ENCODE peak calls at places on chromosomes 4 and X, in nine cellular contexts. One of them, this sample, is unnamed. For H3K79me2, the result is how much of the 10 kb centered on the place peaks cover.

GRCh38 chr4:139957108-139957464 is 196.9 kb downstream of the MAML3 start:
- DNase-seq in MM.1S: no peak
- DNase-seq in hepatocyte: no peak
- DNase-seq in HCT116: no peak
- DNase-seq in GM23248: no peak
- DNase-seq in OCI-LY7: no peak
- DNase-seq in neural progenitor cell: no peak
- DNase-seq in SK-N-SH: no peak
- DNase-seq in PC-3: no peak
- DNase-seq in this sample: no peak

GRCh38 chr4:137124278-137124932 is 407.9 kb downstream of the PCDH18 start:
- DNase-seq in MM.1S: peak
- DNase-seq in hepatocyte: peak
- DNase-seq in HCT116: peak
- DNase-seq in GM23248: peak
- DNase-seq in OCI-LY7: peak
- DNase-seq in neural progenitor cell: peak
- DNase-seq in SK-N-SH: peak
- DNase-seq in PC-3: peak
- DNase-seq in this sample: peak

GRCh38 chr4:73221734-73222133 is 36.9 kb downstream of the ANKRD17 start:
- DNase-seq in MM.1S: no peak
- DNase-seq in hepatocyte: no peak
- DNase-seq in HCT116: no peak
- DNase-seq in GM23248: peak
- DNase-seq in OCI-LY7: no peak
- DNase-seq in neural progenitor cell: no peak
- DNase-seq in SK-N-SH: no peak
- DNase-seq in PC-3: no peak
- DNase-seq in this sample: peak

GRCh38 chrX:72465882-72466281 is 106.8 kb downstream of the HDAC8 start:
- DNase-seq in MM.1S: no peak
- DNase-seq in hepatocyte: no peak
- DNase-seq in HCT116: no peak
- DNase-seq in GM23248: no peak
- DNase-seq in OCI-LY7: no peak
- DNase-seq in neural progenitor cell: no peak
- DNase-seq in SK-N-SH: no peak
- DNase-seq in PC-3: no peak
- DNase-seq in this sample: no peak

GRCh38 chr4:71338846-71339593 is at the start of gene SLC4A4:
- DNase-seq in MM.1S: no peak
- DNase-seq in hepatocyte: no peak
- DNase-seq in HCT116: no peak
- DNase-seq in GM23248: peak
- DNase-seq in OCI-LY7: no peak
- DNase-seq in neural progenitor cell: no peak
- DNase-seq in SK-N-SH: no peak
- DNase-seq in PC-3: peak
- DNase-seq in this sample: no peak

GRCh38 chrX:97027384-97027922 is 143.7 kb downstream of the RPA4 start:
- DNase-seq in MM.1S: no peak
- DNase-seq in hepatocyte: no peak
- DNase-seq in HCT116: no peak
- DNase-seq in GM23248: no peak
- DNase-seq in OCI-LY7: no peak
- DNase-seq in neural progenitor cell: peak
- DNase-seq in SK-N-SH: no peak
- DNase-seq in PC-3: no peak
- DNase-seq in this sample: peak

GRCh38 chr4:134324179-134324578 is 122.6 kb upstream of the PABPC4L start:
- DNase-seq in MM.1S: no peak
- DNase-seq in hepatocyte: no peak
- DNase-seq in HCT116: no peak
- DNase-seq in GM23248: no peak
- DNase-seq in OCI-LY7: no peak
- DNase-seq in neural progenitor cell: no peak
- DNase-seq in SK-N-SH: no peak
- DNase-seq in PC-3: no peak
- DNase-seq in this sample: no peak

GRCh38 chr4:175435437-175435836 is 376.6 kb downstream of the GPM6A start:
- DNase-seq in MM.1S: no peak
- DNase-seq in hepatocyte: no peak
- DNase-seq in HCT116: no peak
- DNase-seq in GM23248: no peak
- DNase-seq in OCI-LY7: peak
- DNase-seq in neural progenitor cell: peak
- DNase-seq in SK-N-SH: peak
- DNase-seq in PC-3: no peak
- DNase-seq in this sample: no peak

GRCh38 chr4:65089666-65090065 is 580.6 kb downstream of the EPHA5 start:
- DNase-seq in MM.1S: peak
- DNase-seq in hepatocyte: peak
- DNase-seq in HCT116: no peak
- DNase-seq in GM23248: peak
- DNase-seq in OCI-LY7: no peak
- DNase-seq in neural progenitor cell: peak
- DNase-seq in SK-N-SH: no peak
- DNase-seq in PC-3: peak
- DNase-seq in this sample: no peak

GRCh38 chr4:48110452-48110978 is 23.5 kb downstream of the TXK start:
- DNase-seq in MM.1S: no peak
- DNase-seq in hepatocyte: no peak
- DNase-seq in HCT116: no peak
- DNase-seq in GM23248: no peak
- DNase-seq in OCI-LY7: no peak
- DNase-seq in neural progenitor cell: no peak
- DNase-seq in SK-N-SH: no peak
- DNase-seq in PC-3: no peak
- DNase-seq in this sample: no peak

GRCh38 chr4:109215511-109215910 is 86.9 kb downstream of the COL25A1 start:
- DNase-seq in MM.1S: no peak
- DNase-seq in hepatocyte: no peak
- DNase-seq in HCT116: no peak
- DNase-seq in GM23248: no peak
- DNase-seq in OCI-LY7: no peak
- DNase-seq in neural progenitor cell: no peak
- DNase-seq in SK-N-SH: no peak
- DNase-seq in PC-3: no peak
- DNase-seq in this sample: no peak

GRCh38 chrX:132786217-132786616 is 172.2 kb downstream of the HS6ST2 start:
- DNase-seq in MM.1S: no peak
- DNase-seq in hepatocyte: no peak
- DNase-seq in HCT116: no peak
- DNase-seq in GM23248: peak
- DNase-seq in OCI-LY7: no peak
- DNase-seq in neural progenitor cell: no peak
- DNase-seq in SK-N-SH: no peak
- DNase-seq in PC-3: peak
- DNase-seq in this sample: no peak

GRCh38 chrX:110180928-110181310 is 137.0 kb downstream of the AMMECR1 start:
- DNase-seq in MM.1S: no peak
- DNase-seq in hepatocyte: no peak
- DNase-seq in HCT116: peak
- DNase-seq in GM23248: peak
- DNase-seq in OCI-LY7: no peak
- DNase-seq in neural progenitor cell: no peak
- DNase-seq in SK-N-SH: no peak
- DNase-seq in PC-3: peak
- DNase-seq in this sample: no peak

GRCh38 chrX:110181459-110182137 is 136.3 kb downstream of the AMMECR1 start:
- DNase-seq in MM.1S: no peak
- DNase-seq in hepatocyte: no peak
- DNase-seq in HCT116: no peak
- DNase-seq in GM23248: no peak
- DNase-seq in OCI-LY7: no peak
- DNase-seq in neural progenitor cell: no peak
- DNase-seq in SK-N-SH: no peak
- DNase-seq in PC-3: peak
- DNase-seq in this sample: no peak

GRCh38 chrX:110175146-110175545 is 142.7 kb downstream of the AMMECR1 start:
- DNase-seq in MM.1S: no peak
- DNase-seq in hepatocyte: no peak
- DNase-seq in HCT116: no peak
- DNase-seq in GM23248: no peak
- DNase-seq in OCI-LY7: no peak
- DNase-seq in neural progenitor cell: no peak
- DNase-seq in SK-N-SH: no peak
- DNase-seq in PC-3: no peak
- DNase-seq in this sample: no peak

GRCh38 chrX:110180176-110180927 is 137.5 kb downstream of the AMMECR1 start:
- DNase-seq in MM.1S: no peak
- DNase-seq in hepatocyte: peak
- DNase-seq in HCT116: peak
- DNase-seq in GM23248: peak
- DNase-seq in OCI-LY7: no peak
- DNase-seq in neural progenitor cell: no peak
- DNase-seq in SK-N-SH: no peak
- DNase-seq in PC-3: peak
- DNase-seq in this sample: no peak

GRCh38 chrX:110178179-110178865 is 139.6 kb downstream of the AMMECR1 start:
- DNase-seq in MM.1S: no peak
- DNase-seq in hepatocyte: no peak
- DNase-seq in HCT116: no peak
- DNase-seq in GM23248: no peak
- DNase-seq in OCI-LY7: no peak
- DNase-seq in neural progenitor cell: no peak
- DNase-seq in SK-N-SH: no peak
- DNase-seq in PC-3: no peak
- DNase-seq in this sample: no peak
- TF ChIP-seq EZH2phosphoT487 in MM.1S: no peak
- TF ChIP-seq EZH2phosphoT487 in hepatocyte: no peak
- TF ChIP-seq EZH2phosphoT487 in HCT116: no peak
- TF ChIP-seq EZH2phosphoT487 in GM23248: no peak
- TF ChIP-seq EZH2phosphoT487 in OCI-LY7: no peak
- TF ChIP-seq EZH2phosphoT487 in neural progenitor cell: no peak
- TF ChIP-seq EZH2phosphoT487 in SK-N-SH: no peak
- TF ChIP-seq EZH2phosphoT487 in PC-3: no peak
- TF ChIP-seq EZH2phosphoT487 in this sample: no peak

GRCh38 chr4:153215976-153216375 is 11.7 kb downstream of the TRIM2 start:
- DNase-seq in MM.1S: no peak
- DNase-seq in hepatocyte: no peak
- DNase-seq in HCT116: no peak
- DNase-seq in GM23248: peak
- DNase-seq in OCI-LY7: no peak
- DNase-seq in neural progenitor cell: no peak
- DNase-seq in SK-N-SH: no peak
- DNase-seq in PC-3: no peak
- DNase-seq in this sample: no peak
- H3K79me2 ChIP-seq in MM.1S: under half
- H3K79me2 ChIP-seq in hepatocyte: half or more
- H3K79me2 ChIP-seq in HCT116: under half
- H3K79me2 ChIP-seq in GM23248: under half
- H3K79me2 ChIP-seq in OCI-LY7: under half
- H3K79me2 ChIP-seq in neural progenitor cell: under half
- H3K79me2 ChIP-seq in SK-N-SH: under half
- H3K79me2 ChIP-seq in PC-3: under half
- H3K79me2 ChIP-seq in this sample: under half

DNA sequence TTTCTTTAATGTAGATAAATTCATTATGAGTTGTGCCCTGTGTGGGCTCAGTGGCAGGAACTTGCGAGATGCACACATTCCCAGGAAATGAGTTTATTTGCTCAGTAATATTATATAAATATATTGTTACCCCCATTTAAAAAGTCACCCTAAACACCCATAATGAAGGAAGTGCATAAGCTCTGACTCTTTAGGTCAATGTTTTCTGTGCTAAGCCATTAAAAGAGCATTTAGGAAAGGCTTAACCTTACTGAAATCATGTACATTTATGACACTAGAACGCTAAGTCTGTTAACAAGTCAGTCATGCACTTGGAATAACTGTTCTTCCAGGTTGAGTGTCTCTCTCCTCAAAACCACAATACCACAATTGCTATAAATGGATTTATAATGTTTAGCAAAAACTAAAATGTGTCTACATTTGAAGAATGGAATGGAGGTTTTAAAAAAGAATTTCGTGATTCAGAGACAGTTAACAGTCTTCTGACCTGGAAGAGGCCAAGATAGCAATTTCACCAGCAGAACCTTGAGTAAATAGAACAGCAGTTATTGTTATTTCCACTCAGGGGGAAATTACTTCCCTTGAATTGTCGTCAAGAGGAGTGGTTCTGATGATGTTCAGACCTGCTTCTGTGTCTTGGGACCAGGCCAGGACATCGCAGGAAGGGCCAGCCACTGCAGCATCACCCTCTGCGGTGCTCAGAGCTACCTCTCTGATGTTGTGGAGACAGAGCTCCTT is 91.1 kb upstream of the VEGFC start:
- DNase-seq in MM.1S: no peak
- DNase-seq in hepatocyte: no peak
- DNase-seq in HCT116: no peak
- DNase-seq in GM23248: peak
- DNase-seq in OCI-LY7: no peak
- DNase-seq in neural progenitor cell: no peak
- DNase-seq in SK-N-SH: no peak
- DNase-seq in PC-3: peak
- DNase-seq in this sample: no peak
- TF ChIP-seq EZH2phosphoT487 in MM.1S: no peak
- TF ChIP-seq EZH2phosphoT487 in hepatocyte: no peak
- TF ChIP-seq EZH2phosphoT487 in HCT116: no peak
- TF ChIP-seq EZH2phosphoT487 in GM23248: peak
- TF ChIP-seq EZH2phosphoT487 in OCI-LY7: no peak
- TF ChIP-seq EZH2phosphoT487 in neural progenitor cell: no peak
- TF ChIP-seq EZH2phosphoT487 in SK-N-SH: no peak
- TF ChIP-seq EZH2phosphoT487 in PC-3: no peak
- TF ChIP-seq EZH2phosphoT487 in this sample: no peak

GRCh38 chrX:81237516-81237915 is 35.6 kb downstream of the SH3BGRL start:
- DNase-seq in MM.1S: no peak
- DNase-seq in hepatocyte: no peak
- DNase-seq in HCT116: no peak
- DNase-seq in GM23248: no peak
- DNase-seq in OCI-LY7: no peak
- DNase-seq in neural progenitor cell: no peak
- DNase-seq in SK-N-SH: no peak
- DNase-seq in PC-3: no peak
- DNase-seq in this sample: no peak
- H3K79me2 ChIP-seq in MM.1S: under half
- H3K79me2 ChIP-seq in hepatocyte: under half
- H3K79me2 ChIP-seq in HCT116: under half
- H3K79me2 ChIP-seq in GM23248: under half
- H3K79me2 ChIP-seq in OCI-LY7: under half
- H3K79me2 ChIP-seq in neural progenitor cell: under half
- H3K79me2 ChIP-seq in SK-N-SH: under half
- H3K79me2 ChIP-seq in PC-3: under half
- H3K79me2 ChIP-seq in this sample: under half

GRCh38 chr4:150142831-150143230 is 64.6 kb downstream of the DCLK2 start:
- DNase-seq in MM.1S: no peak
- DNase-seq in hepatocyte: no peak
- DNase-seq in HCT116: no peak
- DNase-seq in GM23248: no peak
- DNase-seq in OCI-LY7: no peak
- DNase-seq in neural progenitor cell: no peak
- DNase-seq in SK-N-SH: no peak
- DNase-seq in PC-3: no peak
- DNase-seq in this sample: no peak
- TF ChIP-seq EZH2phosphoT487 in MM.1S: no peak
- TF ChIP-seq EZH2phosphoT487 in hepatocyte: no peak
- TF ChIP-seq EZH2phosphoT487 in HCT116: no peak
- TF ChIP-seq EZH2phosphoT487 in GM23248: no peak
- TF ChIP-seq EZH2phosphoT487 in OCI-LY7: no peak
- TF ChIP-seq EZH2phosphoT487 in neural progenitor cell: no peak
- TF ChIP-seq EZH2phosphoT487 in SK-N-SH: no peak
- TF ChIP-seq EZH2phosphoT487 in PC-3: no peak
- TF ChIP-seq EZH2phosphoT487 in this sample: no peak